ENCODE peak calls at places on chromosomes 6 and 20, in nine cellular contexts. P, C, N, R, S, A, Y, X and E are unnamed samples.

GRCh38 chr6:118918326-118918725 is 16.6 kb downstream of the MCM9 start:
- DNase-seq in P (no peak), C (no peak), N (no peak), R (no peak), S (no peak), A (no peak), Y (no peak), X (no peak), E (no peak)

GRCh38 chr20:24937579-24937978 is 11.5 kb upstream of the CST7 start:
- DNase-seq in P (peak), C (no peak), N (no peak), R (no peak), S (no peak), A (no peak), Y (no peak), X (no peak), E (no peak)

GRCh38 chr20:53763707-53764415 is 170.2 kb upstream of the ZNF217 start:
- DNase-seq in P (no peak), C (no peak), N (peak), R (no peak), S (peak), A (no peak), Y (peak), X (no peak), E (no peak)

GRCh38 chr6:144578385-144579350 is 293.5 kb downstream of the UTRN start:
- DNase-seq in P (no peak), C (no peak), N (no peak), R (no peak), S (no peak), A (no peak), Y (no peak), X (no peak), E (no peak)

GRCh38 chr20:36467076-36467999 is 74.0 kb upstream of the MYL9 start:
- DNase-seq in P (peak), C (peak), N (no peak), R (peak), S (no peak), A (no peak), Y (peak), X (peak), E (no peak)

GRCh38 chr6:166809721-166810120 is 146.6 kb downstream of the RNASET2 start:
- DNase-seq in P (no peak), C (no peak), N (no peak), R (no peak), S (no peak), A (no peak), Y (no peak), X (no peak), E (no peak)

GRCh38 chr6:11766056-11766455 is 12.5 kb downstream of the ADTRP start:
- DNase-seq in P (no peak), C (no peak), N (peak), R (no peak), S (no peak), A (no peak), Y (peak), X (no peak), E (no peak)

GRCh38 chr6:42025066-42025789 is 25.1 kb upstream of the TAF8 start:
- DNase-seq in P (no peak), C (no peak), N (no peak), R (no peak), S (no peak), A (no peak), Y (no peak), X (no peak), E (peak)

GRCh38 chr6:117547688-117548621 is 54.4 kb downstream of the GOPC start:
- DNase-seq in P (peak), C (peak), N (peak), R (peak), S (peak), A (no peak), Y (peak), X (peak), E (peak)

GRCh38 chr6:53483423-53484353 is 61.2 kb downstream of the GCLC start:
- DNase-seq in P (no peak), C (peak), N (no peak), R (no peak), S (no peak), A (no peak), Y (peak), X (peak), E (no peak)

GRCh38 chr20:48736636-48737035 is 91.2 kb downstream of the PREX1 start:
- DNase-seq in P (peak), C (no peak), N (no peak), R (no peak), S (no peak), A (no peak), Y (no peak), X (no peak), E (no peak)

GRCh38 chr6:100673641-100674040 is 207.5 kb downstream of the ASCC3 start:
- DNase-seq in P (no peak), C (no peak), N (no peak), R (no peak), S (no peak), A (no peak), Y (no peak), X (no peak), E (no peak)

GRCh38 chr6:21861942-21862341 is 268.4 kb downstream of the SOX4 start:
- DNase-seq in P (no peak), C (no peak), N (no peak), R (no peak), S (no peak), A (no peak), Y (no peak), X (no peak), E (no peak)

GRCh38 chr6:37110455-37111155 is 59.3 kb upstream of the PIM1 start:
- DNase-seq in P (no peak), C (no peak), N (no peak), R (no peak), S (no peak), A (no peak), Y (no peak), X (no peak), E (no peak)

GRCh38 chr20:39935921-39936320 is 753.1 kb downstream of the MAFB start:
- DNase-seq in P (no peak), C (no peak), N (no peak), R (no peak), S (no peak), A (no peak), Y (no peak), X (no peak), E (no peak)

GRCh38 chr6:89792881-89793280 is 26.7 kb downstream of the MDN1 start:
- DNase-seq in P (no peak), C (no peak), N (peak), R (no peak), S (no peak), A (no peak), Y (peak), X (no peak), E (no peak)

GRCh38 chr6:89999154-89999553 is 104.9 kb downstream of the GJA10 start:
- DNase-seq in P (no peak), C (peak), N (no peak), R (no peak), S (no peak), A (no peak), Y (no peak), X (no peak), E (no peak)

GRCh38 chr6:160972111-160972510 is 19.5 kb upstream of the MAP3K4 start:
- DNase-seq in P (no peak), C (no peak), N (peak), R (no peak), S (no peak), A (no peak), Y (no peak), X (no peak), E (no peak)

GRCh38 chr6:160975111-160975510 is 16.5 kb upstream of the MAP3K4 start:
- DNase-seq in P (no peak), C (no peak), N (no peak), R (no peak), S (no peak), A (no peak), Y (no peak), X (no peak), E (no peak)

GRCh38 chr6:160974304-160974771 is 17.2 kb upstream of the MAP3K4 start:
- DNase-seq in P (peak), C (no peak), N (peak), R (no peak), S (no peak), A (no peak), Y (no peak), X (no peak), E (no peak)

GRCh38 chr6:160973856-160974255 is 17.7 kb upstream of the MAP3K4 start:
- DNase-seq in P (no peak), C (no peak), N (peak), R (no peak), S (no peak), A (no peak), Y (no peak), X (no peak), E (no peak)

GRCh38 chr6:160973311-160973710 is 18.3 kb upstream of the MAP3K4 start:
- DNase-seq in P (peak), C (no peak), N (peak), R (no peak), S (no peak), A (no peak), Y (no peak), X (no peak), E (no peak)
- TF ChIP-seq CTCF in P (no peak), C (no peak), N (no peak), R (no peak), S (no peak), A (no peak), Y (no peak), X (no peak), E (no peak)

GRCh38 chr20:63284544-63284949 is 8.4 kb upstream of the COL20A1 start:
- DNase-seq in P (no peak), C (no peak), N (no peak), R (no peak), S (no peak), A (no peak), Y (no peak), X (no peak), E (no peak)

GRCh38 chr20:63282946-63283345 is 10.0 kb upstream of the COL20A1 start:
- DNase-seq in P (no peak), C (no peak), N (no peak), R (no peak), S (no peak), A (no peak), Y (no peak), X (no peak), E (no peak)

GRCh38 chr20:63284083-63284440 is 8.9 kb upstream of the COL20A1 start:
- DNase-seq in P (no peak), C (no peak), N (no peak), R (no peak), S (no peak), A (no peak), Y (no peak), X (no peak), E (no peak)

GRCh38 chr20:63284981-63285524 is 7.9 kb upstream of the COL20A1 start:
- DNase-seq in P (no peak), C (no peak), N (no peak), R (no peak), S (no peak), A (no peak), Y (no peak), X (no peak), E (no peak)

GRCh38 chr20:63283397-63284082 is 9.4 kb upstream of the COL20A1 start:
- DNase-seq in P (no peak), C (no peak), N (no peak), R (no peak), S (no peak), A (no peak), Y (no peak), X (no peak), E (no peak)
- TF ChIP-seq CTCF in P (no peak), C (no peak), N (no peak), R (no peak), S (no peak), A (no peak), Y (no peak), X (no peak), E (no peak)

GRCh38 chr20:57938158-57939108 is 228.6 kb upstream of the PMEPA1 start:
- DNase-seq in P (no peak), C (no peak), N (peak), R (no peak), S (no peak), A (no peak), Y (peak), X (no peak), E (no peak)
- TF ChIP-seq CTCF in P (no peak), C (peak), N (peak), R (no peak), S (no peak), A (no peak), Y (no peak), X (no peak), E (no peak)

DNA sequence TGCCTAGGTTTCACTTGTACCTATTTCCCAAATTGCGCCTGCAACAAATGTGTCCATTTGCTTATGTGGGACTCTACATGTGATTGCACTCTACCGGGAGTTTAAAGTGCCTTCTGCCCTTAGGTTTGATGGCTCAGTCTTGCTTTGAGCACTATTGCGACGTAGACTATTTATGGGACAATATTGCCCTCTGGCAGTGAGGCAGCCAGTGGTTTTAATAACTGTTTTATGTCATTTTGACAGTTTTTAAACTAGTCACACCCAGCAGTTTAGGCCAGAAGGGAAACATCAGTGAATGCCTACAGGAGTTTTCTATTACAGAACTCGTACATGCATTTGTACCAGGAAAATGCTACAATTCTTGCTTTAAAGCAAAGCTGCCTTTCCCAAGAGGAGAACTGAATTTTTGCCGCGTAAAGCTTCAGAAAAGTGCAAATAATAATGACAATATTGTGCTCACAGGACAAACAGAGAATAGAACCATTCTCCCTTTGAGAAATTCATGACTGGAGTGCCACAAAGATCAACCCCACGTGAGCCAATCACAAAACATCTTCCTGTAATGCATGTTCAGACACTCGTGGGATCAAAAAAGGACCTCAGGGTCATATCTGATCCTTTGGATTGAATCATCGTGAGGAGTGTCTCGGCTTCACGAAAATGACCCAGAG is 813.6 kb downstream of the KIF16B start:
- DNase-seq in P (no peak), C (no peak), N (no peak), R (no peak), S (no peak), A (no peak), Y (peak), X (no peak), E (no peak)
- TF ChIP-seq CTCF in P (peak), C (no peak), N (peak), R (no peak), S (no peak), A (no peak), Y (no peak), X (peak), E (no peak)

DNA sequence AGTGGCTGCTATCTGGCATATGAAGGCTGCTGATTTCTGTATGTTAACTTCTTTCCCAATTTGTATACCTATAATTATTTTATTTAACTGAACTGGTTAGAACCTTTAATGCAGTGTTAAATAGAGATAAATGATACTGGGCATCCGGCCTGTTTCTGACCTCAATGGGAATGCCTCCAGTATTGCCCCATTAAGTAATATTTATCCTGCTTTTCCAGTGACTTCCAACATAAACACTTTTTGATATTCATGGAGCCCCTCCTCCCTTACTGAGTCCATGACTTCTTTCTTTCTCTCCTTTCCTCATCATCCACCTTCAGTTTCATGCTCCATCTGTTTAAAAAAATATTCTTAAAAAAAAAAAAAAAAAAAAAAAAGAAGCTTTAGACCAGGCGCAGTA is 8.8 kb downstream of the TRIM27 start:
- DNase-seq in P (no peak), C (no peak), N (no peak), R (no peak), S (no peak), A (no peak), Y (no peak), X (no peak), E (no peak)
- TF ChIP-seq CTCF in P (no peak), C (no peak), N (no peak), R (no peak), S (no peak), A (no peak), Y (no peak), X (no peak), E (no peak)

GRCh38 chr6:35017461-35018183 is 123.5 kb downstream of the TCP11 start:
- DNase-seq in P (peak), C (peak), N (no peak), R (no peak), S (no peak), A (no peak), Y (peak), X (peak), E (no peak)
- TF ChIP-seq CTCF in P (peak), C (peak), N (no peak), R (no peak), S (no peak), A (no peak), Y (no peak), X (peak), E (no peak)